ENCODE peak calls at places on chromosomes 7 and 10, in eight cellular contexts. V is breast epithelium, N is mucosa of descending colon, U is B cell, J is AG04450, Q is nephron progenitor cell, T is astrocyte of the cerebellum, Y is cardiac muscle cell. W is an unnamed sample.

GRCh38 chr7:121604627-121605296 is 208.7 kb upstream of the FAM3C start:
- DNase-seq in N (no peak), T (no peak), V (no peak), Y (peak; percentile 61), U (no peak), J (no peak), Q (no peak), W (no peak)

GRCh38 chr7:6530626-6531491 is 20.4 kb downstream of the GRID2IP start:
- DNase-seq in U (peak; percentile 68), Q (peak; percentile 86), T (no peak), Y (no peak), V (no peak), J (no peak), N (peak; percentile 66), W (no peak)

GRCh38 chr7:15508258-15508657 is 53.6 kb downstream of the AGMO start:
- DNase-seq in N (no peak), Q (no peak), U (no peak), V (no peak), T (no peak), Y (peak; percentile 9), J (no peak), W (no peak)

GRCh38 chr10:21078410-21079329 is 181.6 kb upstream of the NEBL start:
- DNase-seq in Y (peak; percentile 90), Q (peak; percentile 67), U (no peak), N (peak; percentile 65), J (peak; percentile 15), V (peak; percentile 47), T (peak; percentile 68), W (no peak)

GRCh38 chr10:90354914-90355313 is 502.9 kb downstream of the HTR7 start:
- DNase-seq in J (no peak), N (no peak), Y (no peak), Q (no peak), U (no peak), V (no peak), T (no peak), W (no peak)

GRCh38 chr7:46969303-46970130 is 612.4 kb downstream of the TNS3 start:
- DNase-seq in Q (no peak), J (no peak), N (peak; percentile 48), Y (peak; percentile 79), T (peak; percentile 65), U (no peak), V (no peak), W (no peak)

GRCh38 chr7:25207887-25208286 is 20.4 kb downstream of the NPVF start:
- DNase-seq in T (no peak), U (no peak), N (no peak), V (no peak), Y (no peak), Q (no peak), J (no peak), W (no peak)

GRCh38 chr7:83579740-83580139 is 69.2 kb downstream of the SEMA3E start:
- DNase-seq in U (no peak), Q (no peak), Y (peak; percentile 9), V (no peak), T (peak; percentile 11), N (no peak), J (no peak), W (no peak)

GRCh38 chr10:78672898-78673297 is 395.9 kb upstream of the ZMIZ1 start:
- DNase-seq in U (no peak), J (peak; percentile 16), N (no peak), V (no peak), Q (no peak), Y (no peak), T (no peak), W (no peak)

GRCh38 chr10:125417605-125418004 is 257.2 kb upstream of the CTBP2 start:
- DNase-seq in U (no peak), T (no peak), Y (no peak), Q (no peak), J (no peak), V (no peak), N (no peak), W (no peak)

GRCh38 chr7:1448958-1449357 is 10.3 kb downstream of the MICALL2 start:
- DNase-seq in N (no peak), U (no peak), Y (no peak), J (no peak), V (no peak), Q (no peak), T (no peak), W (no peak)
- TF ChIP-seq CTCF in N (no peak), U (no peak), Y (no peak), J (no peak), V (no peak), Q (no peak), T (no peak), W (no peak)

GRCh38 chr10:126702181-126702580 is 31.7 kb upstream of the C10orf90 start:
- DNase-seq in Q (no peak), N (no peak), U (no peak), Y (peak; percentile 41), J (no peak), T (peak; percentile 26), V (no peak), W (no peak)
- TF ChIP-seq CTCF in Q (no peak), N (no peak), U (no peak), Y (no peak), J (no peak), T (no peak), V (no peak), W (no peak)

GRCh38 chr7:26782501-26782900 is 81.9 kb downstream of the SKAP2 start:
- DNase-seq in Q (no peak), J (no peak), T (no peak), Y (no peak), V (no peak), U (no peak), N (no peak), W (no peak)

GRCh38 chr7:26779978-26780595 is 84.3 kb downstream of the SKAP2 start:
- DNase-seq in N (no peak), V (no peak), T (no peak), Q (no peak), U (no peak), J (no peak), Y (no peak), W (no peak)

DNA sequence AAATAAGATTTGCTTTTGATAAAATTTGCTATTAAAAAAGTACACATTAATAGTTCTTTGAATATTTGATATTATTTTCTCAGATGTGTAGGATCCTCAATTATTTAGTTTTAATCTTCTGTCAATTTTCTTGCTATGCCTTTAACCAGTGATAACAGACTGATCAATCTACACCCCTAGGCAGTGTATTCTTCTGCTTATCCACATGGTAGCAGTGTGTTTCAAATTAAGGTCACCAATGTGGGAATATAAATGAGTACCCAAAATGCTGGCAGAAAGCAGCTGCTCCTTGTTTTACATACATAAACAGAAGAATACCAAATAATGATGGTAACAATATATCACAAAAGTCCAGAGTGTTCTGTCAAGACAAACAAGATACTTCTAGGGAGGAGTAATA is 87.0 kb downstream of the SKAP2 start:
- DNase-seq in Y (no peak), T (no peak), Q (no peak), J (no peak), N (no peak), U (no peak), V (no peak), W (no peak)
- TF ChIP-seq CTCF in Y (no peak), T (no peak), Q (no peak), J (no peak), N (no peak), U (no peak), V (no peak), W (peak; percentile 18)

GRCh38 chr10:30059209-30060107 is at the start of gene JCAD:
- DNase-seq in N (peak; percentile 80), J (no peak), Q (peak; percentile 94), Y (peak; percentile 57), T (no peak), V (peak; percentile 30), U (no peak), W (peak; percentile 81)
- TF ChIP-seq CTCF in N (no peak), J (no peak), Q (no peak), Y (no peak), T (no peak), V (no peak), U (no peak), W (peak; percentile 40)

GRCh38 chr7:19958309-19958896 is 185.0 kb upstream of the TMEM196 start:
- DNase-seq in V (peak; percentile 25), U (no peak), T (peak; percentile 24), Q (no peak), J (no peak), N (no peak), Y (peak; percentile 87), W (no peak)
- TF ChIP-seq CTCF in V (peak; percentile 11), U (no peak), T (no peak), Q (no peak), J (no peak), N (no peak), Y (no peak), W (no peak)

GRCh38 chr10:120424198-120424464 is 32.9 kb upstream of the PLPP4 start:
- DNase-seq in Y (no peak), U (no peak), T (no peak), J (no peak), N (no peak), V (no peak), Q (no peak), W (no peak)

GRCh38 chr10:120423350-120424197 is 33.5 kb upstream of the PLPP4 start:
- DNase-seq in J (no peak), Y (peak; percentile 64), U (no peak), Q (peak; percentile 54), T (peak; percentile 59), V (no peak), N (peak; percentile 52), W (no peak)

GRCh38 chr10:120420421-120420820 is 36.6 kb upstream of the PLPP4 start:
- DNase-seq in V (no peak), T (no peak), Y (no peak), U (no peak), J (no peak), N (no peak), Q (no peak), W (no peak)

GRCh38 chr10:120421250-120421649 is 35.8 kb upstream of the PLPP4 start:
- DNase-seq in V (no peak), Y (no peak), N (no peak), T (no peak), J (no peak), U (no peak), Q (no peak), W (no peak)

GRCh38 chr10:120422459-120422858 is 34.6 kb upstream of the PLPP4 start:
- DNase-seq in T (peak; percentile 86), U (no peak), N (no peak), Y (peak; percentile 66), V (no peak), Q (no peak), J (no peak), W (no peak)
- TF ChIP-seq CTCF in T (no peak), U (no peak), N (no peak), Y (no peak), V (no peak), Q (no peak), J (no peak), W (no peak)

W was measured in type B pancreatic cell.